ENCODE peak calls at places on chromosome 2, in nine cellular contexts. M is LNCaP clone FGC; A is Caco-2; R is coronary artery; B is IMR-90; Z is fibroblast of lung; S is CD4-positive, alpha-beta T cell; E is psoas muscle; L is endodermal cell. O is an unnamed sample.
A peak's percentile ranks its signal among the peaks of the same experiment; 100 is the strongest.

GRCh38 chr2:102619414-102620319 is at the start of gene SLC9A2:
- DNase-seq in M (no peak), S (no peak), L (peak; percentile 82), A (peak; percentile 77), Z (no peak), B (no peak), R (no peak), E (peak; percentile 85), O (peak; percentile 57)

GRCh38 chr2:113847144-113847543 is 42.7 kb upstream of the ACTR3 start:
- DNase-seq in S (no peak), A (no peak), R (no peak), L (no peak), Z (peak; percentile 25), B (peak; percentile 45), E (no peak), M (no peak), O (no peak)

GRCh38 chr2:109450574-109451265 is 163.0 kb downstream of the SEPTIN10 start:
- DNase-seq in R (peak; percentile 80), S (no peak), B (no peak), Z (no peak), L (peak; percentile 40), E (peak; percentile 92), A (no peak), M (no peak), O (no peak)

GRCh38 chr2:159185401-159186130 is 100.9 kb downstream of the WDSUB1 start:
- DNase-seq in Z (peak; percentile 30), E (no peak), M (no peak), B (peak; percentile 58), A (peak; percentile 63), L (peak; percentile 67), S (no peak), R (no peak), O (no peak)

GRCh38 chr2:112709703-112710102 is 11.1 kb upstream of the NT5DC4 start:
- DNase-seq in B (no peak), E (no peak), Z (no peak), S (no peak), R (no peak), A (no peak), M (no peak), L (no peak), O (no peak)

GRCh38 chr2:109351164-109351756 is 222.3 kb downstream of the SH3RF3 start:
- DNase-seq in B (peak; percentile 87), A (no peak), E (peak; percentile 93), R (peak; percentile 58), M (peak; percentile 33), Z (peak; percentile 86), S (no peak), L (peak; percentile 33), O (no peak)

GRCh38 chr2:119683717-119684443 is 4.9 kb downstream of the TMEM177 start:
- DNase-seq in S (no peak), A (no peak), L (peak; percentile 51), E (no peak), M (no peak), B (peak; percentile 28), R (peak; percentile 43), Z (peak; percentile 23), O (no peak)

GRCh38 chr2:132577693-132578092 is 92.3 kb downstream of the LYPD1 start:
- DNase-seq in Z (no peak), M (no peak), B (no peak), L (no peak), A (no peak), S (no peak), R (no peak), E (no peak), O (no peak)

GRCh38 chr2:181070119-181070833 is 89.9 kb downstream of the UBE2E3 start:
- DNase-seq in Z (peak; percentile 58), S (no peak), R (no peak), B (peak; percentile 76), A (no peak), M (no peak), L (no peak), E (no peak), O (no peak)

GRCh38 chr2:176066645-176067586 is 16.8 kb downstream of the EVX2 start:
- DNase-seq in M (no peak), Z (no peak), L (peak; percentile 66), R (no peak), E (no peak), A (no peak), B (no peak), S (no peak), O (no peak)

GRCh38 chr2:198374375-198375072 is 570.1 kb downstream of the PLCL1 start:
- DNase-seq in A (peak; percentile 49), E (no peak), B (peak; percentile 70), S (no peak), R (no peak), L (peak; percentile 83), Z (peak; percentile 87), M (peak; percentile 19), O (peak; percentile 18)

GRCh38 chr2:173048530-173048900 is 27.1 kb upstream of the MAP3K20 start:
- DNase-seq in R (no peak), M (no peak), E (no peak), S (no peak), B (no peak), Z (no peak), A (no peak), L (no peak), O (no peak)

GRCh38 chr2:157837851-157838441 is 38.2 kb downstream of the ACVR1 start:
- DNase-seq in S (no peak), E (peak; percentile 81), M (peak; percentile 50), B (peak; percentile 67), R (no peak), A (no peak), Z (peak; percentile 66), L (no peak), O (no peak)

GRCh38 chr2:43098065-43098464 is 128.3 kb downstream of the ZFP36L2 start:
- DNase-seq in Z (no peak), A (no peak), R (no peak), L (peak; percentile 8), E (no peak), M (no peak), S (no peak), B (no peak), O (no peak)

GRCh38 chr2:239180526-239181073 is 220.2 kb downstream of the HDAC4 start:
- DNase-seq in L (peak; percentile 17), S (no peak), E (peak; percentile 46), A (no peak), M (no peak), Z (no peak), B (no peak), R (no peak), O (no peak)

GRCh38 chr2:133732982-133733670 is 164.9 kb upstream of the NCKAP5 start:
- DNase-seq in Z (no peak), R (no peak), B (no peak), A (no peak), E (no peak), S (no peak), L (no peak), M (no peak), O (no peak)

DNA sequence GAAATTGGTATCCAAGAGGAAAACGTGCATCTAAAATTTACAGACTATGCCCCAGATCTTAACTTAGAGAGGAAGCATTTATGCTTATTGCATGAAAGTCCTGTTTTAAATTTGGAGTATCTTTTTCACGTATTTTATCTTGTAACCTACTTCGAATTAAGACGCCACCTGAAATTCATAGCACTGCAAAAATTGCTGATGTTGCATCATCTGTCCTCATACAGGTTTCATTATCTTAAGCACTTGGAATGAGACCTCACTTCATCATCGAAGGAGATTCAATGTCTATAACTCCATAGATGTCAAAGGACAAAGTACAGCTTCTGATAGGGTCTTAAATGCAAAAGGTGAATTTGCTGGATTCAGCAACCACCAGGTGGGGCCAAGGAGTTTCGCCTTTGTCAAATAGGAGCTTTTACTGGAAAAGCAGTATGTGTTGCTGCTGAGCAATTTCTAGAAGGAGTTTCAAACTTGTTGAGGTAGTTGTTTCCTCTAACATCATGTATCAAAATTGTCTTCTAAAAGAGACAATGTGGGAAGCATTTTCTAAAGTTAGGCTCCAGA is 106.4 kb upstream of the CCDC85A start:
- DNase-seq in E (no peak), Z (no peak), M (no peak), B (peak; percentile 7), R (no peak), S (no peak), L (peak; percentile 82), A (peak; percentile 68), O (peak; percentile 17)
- TF ChIP-seq CTCF in E (peak; percentile 22), Z (peak; percentile 19), M (peak; percentile 49), B (peak; percentile 34), R (no peak), S (no peak), L (peak; percentile 84), A (peak; percentile 81), O (peak; percentile 77)

GRCh38 chr2:200264631-200265030 is 41.9 kb upstream of the SPATS2L start:
- DNase-seq in M (no peak), A (no peak), L (no peak), S (no peak), B (no peak), Z (no peak), E (no peak), R (no peak), O (no peak)
- TF ChIP-seq CTCF in M (no peak), A (no peak), L (no peak), S (no peak), B (no peak), Z (no peak), E (no peak), R (no peak), O (no peak)

DNA sequence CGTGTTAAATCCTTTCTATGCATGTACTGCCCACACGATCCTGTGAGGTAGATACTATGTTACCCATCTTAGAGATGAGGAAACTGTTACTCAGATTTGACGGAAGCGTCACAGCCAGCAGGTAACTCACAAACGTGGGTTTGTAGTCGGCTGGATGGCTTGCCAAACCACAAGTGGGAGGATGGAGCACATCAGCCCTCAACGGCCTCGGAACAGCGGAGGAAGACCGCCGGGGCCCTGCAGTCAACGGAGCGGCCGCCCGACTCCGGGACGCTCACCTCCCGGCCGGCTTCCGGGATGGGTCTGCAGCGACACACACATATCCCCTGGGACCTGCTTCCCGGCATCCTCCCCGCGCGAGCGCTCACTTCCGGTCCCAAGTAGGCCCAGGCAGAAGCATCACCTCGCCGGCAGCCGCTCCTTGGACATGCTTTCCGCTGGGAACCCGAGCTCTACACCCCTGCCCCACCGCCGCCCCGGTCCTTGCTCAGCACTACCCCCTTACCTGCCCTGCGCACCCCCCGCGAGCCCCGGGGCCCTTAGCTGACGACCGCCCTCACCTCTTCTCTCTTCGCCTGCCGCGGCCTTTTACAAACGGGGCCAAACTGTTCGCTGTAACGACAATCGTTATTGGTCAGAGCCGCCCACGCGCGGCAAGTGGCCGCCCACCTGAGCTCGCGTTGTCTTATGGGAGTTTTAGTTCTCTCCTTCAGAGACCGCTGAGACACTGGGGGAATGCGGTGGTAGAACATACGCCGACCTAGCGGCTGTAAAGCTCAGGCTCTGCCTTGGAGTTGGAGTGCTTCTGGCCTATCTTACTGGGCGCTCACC is at the start of gene C2orf42:
- DNase-seq in M (peak; percentile 81), B (peak; percentile 98), S (peak; percentile 89), E (peak; percentile 98), R (peak; percentile 97), L (peak; percentile 98), A (peak; percentile 97), Z (peak; percentile 98), O (peak; percentile 79)
- TF ChIP-seq CTCF in M (no peak), B (peak; percentile 9), S (peak; percentile 21), E (no peak), R (no peak), L (peak; percentile 40), A (peak; percentile 21), Z (no peak), O (peak; percentile 18)

DNA sequence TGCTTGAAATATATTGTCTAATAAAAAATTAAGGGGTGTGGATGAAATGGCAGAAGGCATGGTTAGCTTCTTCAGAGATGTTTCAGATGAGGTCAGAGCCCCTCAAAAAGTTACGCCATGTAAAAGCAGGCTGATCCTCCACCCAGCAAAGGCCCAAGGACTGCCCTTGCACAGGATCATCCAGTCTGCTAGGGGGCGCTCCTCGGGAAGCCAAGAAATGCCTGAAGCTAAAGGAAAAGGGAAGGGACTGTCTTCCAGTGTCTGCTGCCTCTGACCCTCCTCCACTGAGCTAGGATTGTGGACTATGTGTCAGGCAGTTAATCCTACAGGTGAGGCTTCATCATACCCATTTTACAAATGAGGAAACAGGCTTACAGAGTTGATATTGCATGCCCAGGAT is 33.8 kb upstream of the TEX51 start:
- DNase-seq in L (peak; percentile 76), Z (no peak), R (peak; percentile 41), A (peak; percentile 38), S (no peak), M (no peak), B (no peak), E (no peak), O (no peak)
- TF ChIP-seq CTCF in L (peak; percentile 53), Z (peak; percentile 11), R (no peak), A (no peak), S (no peak), M (peak; percentile 39), B (no peak), E (no peak), O (no peak)